ENCODE peak calls at places on chromosomes 12 and 14, in six cellular contexts. One of them, this sample, is unnamed.

GRCh38 chr12:121893901-121894540 is 5.4 kb downstream of the PSMD9 start:
- DNase-seq in CD4-positive, alpha-beta T cell: no peak
- DNase-seq in substantia nigra: no peak
- DNase-seq in astrocyte of the cerebellum: peak; percentile 45
- DNase-seq in renal cortical epithelial cell: peak; percentile 91
- DNase-seq in EL: peak; percentile 67
- DNase-seq in this sample: no peak

GRCh38 chr14:63308723-63309317 is 9.9 kb downstream of the GPHB5 start:
- DNase-seq in CD4-positive, alpha-beta T cell: no peak
- DNase-seq in substantia nigra: no peak
- DNase-seq in astrocyte of the cerebellum: no peak
- DNase-seq in renal cortical epithelial cell: peak; percentile 12
- DNase-seq in EL: peak; percentile 4
- DNase-seq in this sample: peak; percentile 42

GRCh38 chr12:2825133-2825532 is 9.7 kb downstream of the NRIP2 start:
- DNase-seq in CD4-positive, alpha-beta T cell: no peak
- DNase-seq in substantia nigra: peak; percentile 44
- DNase-seq in astrocyte of the cerebellum: no peak
- DNase-seq in renal cortical epithelial cell: no peak
- DNase-seq in EL: no peak
- DNase-seq in this sample: no peak

GRCh38 chr14:50666772-50667490 is 1.2 kb downstream of the SAV1 start:
- DNase-seq in CD4-positive, alpha-beta T cell: peak; percentile 39
- DNase-seq in substantia nigra: peak; percentile 14
- DNase-seq in astrocyte of the cerebellum: peak; percentile 42
- DNase-seq in renal cortical epithelial cell: peak; percentile 76
- DNase-seq in EL: peak; percentile 74
- DNase-seq in this sample: peak; percentile 40

GRCh38 chr14:104973215-104974145 is 4.7 kb downstream of the AHNAK2 start:
- DNase-seq in CD4-positive, alpha-beta T cell: no peak
- DNase-seq in substantia nigra: no peak
- DNase-seq in astrocyte of the cerebellum: peak; percentile 91
- DNase-seq in renal cortical epithelial cell: peak; percentile 94
- DNase-seq in EL: peak; percentile 98
- DNase-seq in this sample: no peak

GRCh38 chr14:35406811-35407630 is 2.5 kb upstream of the NFKBIA start:
- DNase-seq in CD4-positive, alpha-beta T cell: no peak
- DNase-seq in substantia nigra: peak; percentile 38
- DNase-seq in astrocyte of the cerebellum: no peak
- DNase-seq in renal cortical epithelial cell: peak; percentile 75
- DNase-seq in EL: peak; percentile 70
- DNase-seq in this sample: no peak

GRCh38 chr14:35952584-35952983 is 126.4 kb downstream of the BRMS1L start:
- DNase-seq in CD4-positive, alpha-beta T cell: no peak
- DNase-seq in substantia nigra: no peak
- DNase-seq in astrocyte of the cerebellum: no peak
- DNase-seq in renal cortical epithelial cell: no peak
- DNase-seq in EL: no peak
- DNase-seq in this sample: no peak

GRCh38 chr12:68565391-68565903 is 45.3 kb upstream of the RAP1B start:
- DNase-seq in CD4-positive, alpha-beta T cell: no peak
- DNase-seq in substantia nigra: no peak
- DNase-seq in astrocyte of the cerebellum: peak; percentile 49
- DNase-seq in renal cortical epithelial cell: peak; percentile 67
- DNase-seq in EL: peak; percentile 92
- DNase-seq in this sample: no peak

GRCh38 chr12:58882796-58883195 is 37.5 kb downstream of the LRIG3 start:
- DNase-seq in CD4-positive, alpha-beta T cell: no peak
- DNase-seq in substantia nigra: no peak
- DNase-seq in astrocyte of the cerebellum: no peak
- DNase-seq in renal cortical epithelial cell: no peak
- DNase-seq in EL: no peak
- DNase-seq in this sample: peak; percentile 9

GRCh38 chr12:104684884-104685283 is 228.1 kb downstream of the CHST11 start:
- DNase-seq in CD4-positive, alpha-beta T cell: no peak
- DNase-seq in substantia nigra: no peak
- DNase-seq in astrocyte of the cerebellum: peak; percentile 82
- DNase-seq in renal cortical epithelial cell: no peak
- DNase-seq in EL: no peak
- DNase-seq in this sample: no peak

GRCh38 chr14:93085916-93086315 is 29.8 kb downstream of the ITPK1 start:
- DNase-seq in CD4-positive, alpha-beta T cell: no peak
- DNase-seq in substantia nigra: no peak
- DNase-seq in astrocyte of the cerebellum: no peak
- DNase-seq in renal cortical epithelial cell: peak; percentile 88
- DNase-seq in EL: peak; percentile 62
- DNase-seq in this sample: peak; percentile 25

GRCh38 chr14:72616294-72616693 is 277.6 kb downstream of the DPF3 start:
- DNase-seq in CD4-positive, alpha-beta T cell: no peak
- DNase-seq in substantia nigra: no peak
- DNase-seq in astrocyte of the cerebellum: no peak
- DNase-seq in renal cortical epithelial cell: no peak
- DNase-seq in EL: no peak
- DNase-seq in this sample: no peak

GRCh38 chr12:95116773-95117172 is 43.4 kb upstream of the NR2C1 start:
- DNase-seq in CD4-positive, alpha-beta T cell: no peak
- DNase-seq in substantia nigra: no peak
- DNase-seq in astrocyte of the cerebellum: no peak
- DNase-seq in renal cortical epithelial cell: peak; percentile 89
- DNase-seq in EL: no peak
- DNase-seq in this sample: no peak

GRCh38 chr12:32083489-32083888 is 23.2 kb upstream of the BICD1 start:
- DNase-seq in CD4-positive, alpha-beta T cell: no peak
- DNase-seq in substantia nigra: no peak
- DNase-seq in astrocyte of the cerebellum: peak; percentile 64
- DNase-seq in renal cortical epithelial cell: peak; percentile 56
- DNase-seq in EL: peak; percentile 81
- DNase-seq in this sample: no peak

GRCh38 chr12:106179086-106179485 is 40.3 kb upstream of the NUAK1 start:
- DNase-seq in CD4-positive, alpha-beta T cell: no peak
- DNase-seq in substantia nigra: no peak
- DNase-seq in astrocyte of the cerebellum: no peak
- DNase-seq in renal cortical epithelial cell: no peak
- DNase-seq in EL: no peak
- DNase-seq in this sample: no peak